ENCODE peak calls at places on chromosomes 4 and X, in four cellular contexts. O is spleen, Y is transverse colon, Z is tibial nerve. S is an unnamed sample.

GRCh38 chrX:134990475-134991473 is at the start of gene SMIM10:
- DNase-seq in O (peak), Y (peak), Z (peak), S (no peak)

GRCh38 chrX:153646620-153647373 is at the start of gene DUSP9:
- DNase-seq in O (peak), Y (no peak), Z (no peak), S (no peak)

GRCh38 chr4:102263024-102263787 is 82.1 kb downstream of the SLC39A8 start:
- DNase-seq in O (no peak), Y (no peak), Z (no peak), S (no peak)

GRCh38 chrX:155747520-155747919 is 133.6 kb upstream of the VAMP7 start:
- DNase-seq in O (no peak), Y (peak), Z (no peak), S (no peak)

GRCh38 chrX:46788902-46789301 is 30.0 kb upstream of the SLC9A7 start:
- DNase-seq in O (no peak), Y (no peak), Z (no peak), S (no peak)

GRCh38 chrX:17030580-17031285 is 84.3 kb downstream of the REPS2 start:
- DNase-seq in O (no peak), Y (no peak), Z (no peak), S (no peak)

GRCh38 chrX:18422325-18422724 is 3.1 kb upstream of the CDKL5 start:
- DNase-seq in O (no peak), Y (no peak), Z (no peak), S (no peak)

GRCh38 chr4:271492-272103 is 33.7 kb downstream of the ZNF732 start:
- DNase-seq in O (no peak), Y (no peak), Z (no peak), S (no peak)

GRCh38 chr4:161554372-161554990 is 609.3 kb downstream of the FSTL5 start:
- DNase-seq in O (no peak), Y (no peak), Z (no peak), S (no peak)

GRCh38 chr4:138751290-138751689 is 264.3 kb upstream of the NOCT start:
- DNase-seq in O (no peak), Y (no peak), Z (no peak), S (no peak)

DNA sequence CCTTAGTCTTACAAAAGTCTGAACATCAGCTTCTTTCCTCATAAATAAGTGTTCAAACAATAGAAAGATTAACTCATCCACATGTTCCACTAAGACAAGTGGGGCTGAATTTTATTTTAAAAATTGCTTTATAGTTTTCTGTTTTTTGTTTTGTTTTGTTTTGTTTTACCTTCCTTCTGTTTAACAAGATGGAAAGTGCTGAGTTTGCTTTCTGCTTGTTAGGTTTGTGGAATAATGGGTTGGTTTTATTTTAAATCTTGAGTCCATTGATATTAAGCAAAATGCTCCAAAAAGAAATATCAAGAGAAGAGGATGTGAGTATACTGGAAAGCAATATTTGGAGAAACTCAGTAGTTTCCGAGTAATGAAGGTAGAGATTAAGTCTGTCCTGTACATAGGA is 458.7 kb downstream of the FAT4 start:
- DNase-seq in O (no peak), Y (no peak), Z (no peak), S (no peak)
- TF ChIP-seq CTCF in O (no peak), Y (no peak), Z (no peak), S (no peak)

GRCh38 chr4:152585036-152585439 is 49.1 kb upstream of the FBXW7 start:
- DNase-seq in O (no peak), Y (no peak), Z (no peak), S (no peak)
- H3K27ac ChIP-seq in O (peak), Y (peak), Z (no peak), S (peak)

DNA sequence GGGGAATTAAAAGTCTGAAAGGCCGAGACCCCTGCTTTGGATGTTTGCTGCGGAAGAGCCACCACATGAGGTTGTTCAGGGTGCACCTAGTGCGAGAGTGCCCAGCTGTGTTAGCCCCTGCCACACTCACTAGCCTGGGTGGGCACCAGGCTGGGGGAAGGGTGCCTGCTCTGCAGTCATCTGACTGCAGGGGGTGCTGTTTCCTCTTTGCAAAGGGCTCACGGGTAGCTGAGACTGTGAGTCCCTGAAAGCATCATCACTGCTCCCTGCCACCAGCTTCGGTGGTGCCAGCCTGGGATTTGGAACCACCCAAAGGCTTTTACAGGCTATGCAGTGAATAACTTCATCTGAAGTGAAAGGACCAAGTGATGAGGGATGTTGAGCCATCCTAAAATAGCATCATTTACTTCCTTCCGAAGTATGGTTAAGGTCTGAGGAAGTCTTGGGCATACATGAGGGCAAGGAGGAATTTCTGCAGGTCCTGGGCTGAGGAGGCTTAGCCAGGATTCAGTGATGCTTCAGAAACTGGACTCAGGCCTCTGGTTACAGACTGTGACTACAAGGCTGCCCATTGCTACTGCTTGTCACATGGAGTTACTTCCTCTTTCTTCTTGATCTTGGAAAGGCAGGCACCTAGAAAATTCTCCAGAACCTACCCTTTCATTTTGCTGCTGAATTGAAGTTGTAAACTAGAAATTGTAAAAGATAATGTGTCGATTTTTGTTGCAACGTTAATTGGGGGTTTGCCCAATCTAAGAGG is 293.2 kb upstream of the PRPS2 start:
- DNase-seq in O (no peak), Y (no peak), Z (no peak), S (no peak)
- TF ChIP-seq CTCF in O (no peak), Y (no peak), Z (no peak), S (no peak)

DNA sequence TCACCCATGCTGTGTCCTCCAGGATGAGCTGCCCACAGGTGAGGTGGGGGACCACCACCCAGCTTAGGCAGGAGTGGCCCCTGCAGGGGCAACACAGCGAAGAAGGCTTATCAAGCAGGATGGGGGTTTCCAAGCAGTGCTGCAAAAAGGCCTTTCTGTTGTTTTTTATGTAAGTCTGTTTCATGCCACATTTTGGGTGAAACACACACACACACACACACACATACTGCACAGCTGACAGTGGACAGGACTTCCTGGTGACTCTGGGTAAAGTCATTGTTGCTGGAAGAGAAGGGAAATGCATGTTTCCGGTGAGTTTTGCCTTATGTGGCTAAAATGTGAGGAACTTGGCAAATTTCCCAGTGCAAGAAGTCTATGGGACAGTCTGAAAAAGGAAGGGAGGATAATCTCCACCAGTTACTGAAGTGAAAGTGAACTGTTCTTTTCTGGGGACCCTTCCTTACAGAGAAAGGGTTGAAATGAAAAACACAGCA is 119.2 kb downstream of the IRF2 start:
- DNase-seq in O (peak), Y (no peak), Z (peak), S (peak)
- H3K27ac ChIP-seq in O (peak), Y (peak), Z (no peak), S (peak)

GRCh38 chrX:149495573-149496071 is 9.5 kb downstream of the IDS start:
- DNase-seq in O (no peak), Y (no peak), Z (no peak), S (no peak)

GRCh38 chrX:149497054-149497453 is 8.1 kb downstream of the IDS start:
- DNase-seq in O (no peak), Y (no peak), Z (no peak), S (no peak)

GRCh38 chrX:149494844-149495565 is 10.1 kb downstream of the IDS start:
- DNase-seq in O (no peak), Y (no peak), Z (no peak), S (no peak)

GRCh38 chrX:149491812-149492211 is 13.3 kb downstream of the IDS start:
- DNase-seq in O (no peak), Y (peak), Z (no peak), S (no peak)

GRCh38 chrX:149493567-149494562 is 11.2 kb downstream of the IDS start:
- DNase-seq in O (no peak), Y (peak), Z (no peak), S (no peak)
- TF ChIP-seq CTCF in O (no peak), Y (no peak), Z (no peak), S (no peak)

GRCh38 chrX:131830400-131831184 is 192.5 kb upstream of the STK26 start:
- DNase-seq in O (peak), Y (peak), Z (peak), S (no peak)

GRCh38 chrX:131827935-131828334 is 195.2 kb upstream of the STK26 start:
- DNase-seq in O (no peak), Y (no peak), Z (no peak), S (no peak)

GRCh38 chrX:131826572-131826971 is 196.5 kb upstream of the STK26 start:
- DNase-seq in O (no peak), Y (no peak), Z (no peak), S (no peak)

GRCh38 chrX:131828482-131828881 is 194.6 kb upstream of the STK26 start:
- DNase-seq in O (no peak), Y (no peak), Z (no peak), S (no peak)

GRCh38 chrX:131831185-131831520 is 191.9 kb upstream of the STK26 start:
- DNase-seq in O (no peak), Y (no peak), Z (no peak), S (no peak)
- H3K27ac ChIP-seq in O (peak), Y (no peak), Z (peak), S (peak)

DNA sequence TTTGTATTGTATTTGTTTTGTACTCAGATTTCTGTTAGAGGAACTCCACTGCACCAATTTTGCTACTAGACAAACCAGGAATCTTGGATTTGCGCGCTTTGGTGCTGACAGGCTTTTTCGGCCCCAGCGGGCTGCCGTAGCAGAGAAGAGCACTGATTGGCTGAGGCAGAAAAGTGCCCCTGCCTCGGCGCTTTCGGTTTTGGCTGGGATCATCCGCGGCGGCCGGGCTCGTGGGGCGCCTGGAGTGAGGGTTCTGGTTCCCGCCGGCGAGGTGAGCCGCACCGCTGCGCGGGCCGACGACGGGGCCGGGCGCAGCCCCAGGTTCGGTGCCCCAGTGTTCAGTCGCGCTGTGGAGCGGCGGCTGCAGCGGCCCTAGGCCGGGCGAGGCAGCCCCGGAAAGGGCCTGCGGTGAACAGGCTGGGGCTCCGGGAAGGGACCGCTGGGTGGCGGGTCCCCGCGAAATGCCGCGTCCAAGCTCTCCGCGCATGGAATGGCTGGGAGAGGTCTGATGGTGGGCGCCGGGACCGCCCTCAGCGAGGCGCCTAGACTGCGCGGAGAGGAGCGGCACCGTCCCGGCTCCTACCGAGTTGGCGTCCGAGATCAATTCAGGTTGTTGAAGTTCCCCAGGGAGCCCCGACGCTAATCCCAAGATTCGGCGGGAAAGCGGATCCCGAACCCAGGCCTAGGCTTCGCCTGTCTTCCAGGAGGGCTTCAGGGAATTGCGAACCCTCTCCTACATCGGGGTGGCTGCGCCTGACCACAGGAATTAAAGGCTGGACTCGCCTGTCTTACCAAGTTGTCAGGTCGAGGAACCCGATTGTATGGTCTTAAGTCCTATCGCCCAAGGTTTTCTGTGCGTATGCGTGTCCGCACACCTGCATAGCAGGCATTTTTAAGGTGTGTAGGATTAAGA is at the start of gene LSM6:
- DNase-seq in O (peak), Y (peak), Z (peak), S (peak)
- TF ChIP-seq CTCF in O (peak), Y (no peak), Z (no peak), S (no peak)

GRCh38 chr4:170110290-170110672 is 20.5 kb upstream of the AADAT start:
- DNase-seq in O (no peak), Y (no peak), Z (no peak), S (no peak)

GRCh38 chr4:170114636-170115035 is 24.9 kb upstream of the AADAT start:
- DNase-seq in O (no peak), Y (no peak), Z (no peak), S (no peak)

GRCh38 chr4:170111100-170111499 is 21.3 kb upstream of the AADAT start:
- DNase-seq in O (no peak), Y (no peak), Z (no peak), S (no peak)

GRCh38 chr4:170109586-170110289 is 20.0 kb upstream of the AADAT start:
- DNase-seq in O (no peak), Y (no peak), Z (no peak), S (no peak)

DNA sequence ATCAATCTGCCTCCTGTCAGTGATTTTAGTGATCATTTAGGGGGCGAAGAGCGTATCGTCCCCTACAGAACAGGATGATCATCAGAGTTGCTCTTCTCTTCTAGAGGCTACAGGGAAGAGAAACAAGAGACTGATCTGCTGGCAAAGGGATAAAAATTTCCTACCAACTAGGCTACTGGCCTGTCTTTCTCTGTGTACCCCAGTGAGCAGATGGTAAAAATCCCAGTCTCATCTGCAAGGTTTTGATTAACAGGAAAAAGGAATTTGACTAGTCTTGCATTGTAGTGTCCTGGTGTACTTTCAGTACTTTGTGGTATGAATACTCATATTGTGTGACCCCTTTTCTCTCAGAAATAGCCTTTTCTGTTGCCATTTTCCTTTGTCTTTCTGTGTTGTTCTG is 21.8 kb upstream of the AADAT start:
- DNase-seq in O (no peak), Y (no peak), Z (no peak), S (no peak)
- H3K27ac ChIP-seq in O (no peak), Y (no peak), Z (no peak), S (no peak)

GRCh38 chr4:108007984-108008383 is 18.3 kb downstream of the HADH start:
- DNase-seq in O (no peak), Y (no peak), Z (no peak), S (no peak)
- TF ChIP-seq CTCF in O (no peak), Y (no peak), Z (no peak), S (no peak)

DNA sequence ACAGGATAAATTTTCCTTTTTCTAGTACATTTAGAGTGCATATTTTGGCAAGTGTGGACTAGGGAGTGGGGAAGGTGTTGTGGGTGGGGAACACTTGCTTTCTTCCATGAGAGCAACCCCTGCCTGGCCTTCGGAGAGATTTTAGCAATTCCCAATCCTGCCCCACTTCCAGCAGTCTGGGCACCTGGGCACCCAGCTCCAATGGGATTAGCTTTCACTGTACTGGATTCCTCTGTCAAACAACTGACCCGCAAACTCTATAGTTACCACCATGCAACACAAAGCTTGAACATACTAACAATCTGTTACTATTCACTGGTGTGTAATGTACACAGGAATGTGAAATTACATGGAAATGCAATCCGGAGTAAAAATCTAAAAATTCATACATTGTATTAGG is 50.3 kb downstream of the SH3RF1 start:
- DNase-seq in O (no peak), Y (no peak), Z (no peak), S (no peak)
- H3K27ac ChIP-seq in O (no peak), Y (peak), Z (no peak), S (no peak)

S was measured in esophagus squamous epithelium.